ENCODE peak calls at places on chromosomes 13 and 19, in five cellular contexts. D is IMR-90, H is cardiac muscle cell, T is heart left ventricle, Q is nephron progenitor cell. U is an unnamed sample.

GRCh38 chr13:108948269-108948671 is 318.9 kb downstream of the MYO16 start:
- DNase-seq in D (no peak), H (no peak), T (no peak), Q (no peak), U (no peak)

GRCh38 chr13:98717256-98717655 is 35.2 kb downstream of the SLC15A1 start:
- DNase-seq in D (no peak), H (no peak), T (no peak), Q (no peak), U (no peak)

GRCh38 chr13:32211788-32212187 is 103.4 kb downstream of the ZAR1L start:
- DNase-seq in D (peak; percentile 95), H (peak; percentile 36), T (peak; percentile 31), Q (no peak), U (no peak)

GRCh38 chr13:27168870-27169525 is 2.6 kb downstream of the USP12 start:
- DNase-seq in D (peak; percentile 39), H (no peak), T (no peak), Q (no peak), U (no peak)

GRCh38 chr19:42185281-42185680 is 32.2 kb downstream of the DEDD2 start:
- DNase-seq in D (peak; percentile 28), H (no peak), T (no peak), Q (no peak), U (peak; percentile 28)

GRCh38 chr13:44734204-44734707 is 158.1 kb upstream of the TSC22D1 start:
- DNase-seq in D (peak; percentile 34), H (no peak), T (peak; percentile 62), Q (no peak), U (no peak)

GRCh38 chr13:107678075-107678689 is 537.2 kb downstream of the LIG4 start:
- DNase-seq in D (peak; percentile 53), H (peak; percentile 15), T (no peak), Q (no peak), U (no peak)

GRCh38 chr19:17862711-17863519 is 3.2 kb downstream of the RPL18A start:
- DNase-seq in D (no peak), H (no peak), T (no peak), Q (no peak), U (peak; percentile 63)

GRCh38 chr19:3783660-3784584 is 2.3 kb downstream of the MATK start:
- DNase-seq in D (no peak), H (no peak), T (no peak), Q (no peak), U (no peak)

GRCh38 chr13:95480131-95480545 is 72.4 kb upstream of the CLDN10 start:
- DNase-seq in D (no peak), H (no peak), T (no peak), Q (no peak), U (peak; percentile 65)

GRCh38 chr13:31015207-31015606 is 82.8 kb downstream of the TEX26 start:
- DNase-seq in D (peak; percentile 53), H (no peak), T (no peak), Q (no peak), U (no peak)

GRCh38 chr13:102295316-102296048 is 106.4 kb downstream of the FGF14 start:
- DNase-seq in D (peak; percentile 79), H (no peak), T (no peak), Q (no peak), U (no peak)

GRCh38 chr19:46739290-46739771 is 6.5 kb upstream of the FKRP start:
- DNase-seq in D (no peak), H (peak; percentile 70), T (peak; percentile 87), Q (no peak), U (no peak)

GRCh38 chr13:110528371-110528770 is 33.2 kb downstream of the RAB20 start:
- DNase-seq in D (peak; percentile 64), H (no peak), T (peak; percentile 11), Q (no peak), U (no peak)

GRCh38 chr13:24167666-24168391 is 7.3 kb downstream of the SPATA13 start:
- DNase-seq in D (no peak), H (no peak), T (no peak), Q (no peak), U (no peak)

GRCh38 chr13:37870895-37871550 is 1.5 kb upstream of the TRPC4 start:
- DNase-seq in D (peak; percentile 79), H (no peak), T (no peak), Q (no peak), U (no peak)

GRCh38 chr13:99822820-99823219 is 148.7 kb downstream of the ZIC5 start:
- DNase-seq in D (no peak), H (no peak), T (no peak), Q (no peak), U (no peak)
- TF ChIP-seq CTCF in D (no peak), H (no peak), T (no peak), Q (no peak), U (no peak)

GRCh38 chr19:5562280-5562679 is 5.5 kb downstream of the TINCR start:
- DNase-seq in D (no peak), H (no peak), T (no peak), Q (no peak), U (no peak)

GRCh38 chr19:5561559-5561958 is 6.2 kb downstream of the TINCR start:
- DNase-seq in D (no peak), H (no peak), T (no peak), Q (no peak), U (no peak)

GRCh38 chr19:5564930-5565329 is 2.8 kb downstream of the TINCR start:
- DNase-seq in D (no peak), H (no peak), T (no peak), Q (no peak), U (no peak)

GRCh38 chr19:5563941-5564612 is 3.7 kb downstream of the TINCR start:
- DNase-seq in D (peak; percentile 37), H (no peak), T (no peak), Q (no peak), U (no peak)

GRCh38 chr19:5563008-5563431 is 4.7 kb downstream of the TINCR start:
- DNase-seq in D (no peak), H (no peak), T (no peak), Q (no peak), U (no peak)
- TF ChIP-seq CTCF in D (no peak), H (peak; percentile 9), T (no peak), Q (no peak), U (no peak)

DNA sequence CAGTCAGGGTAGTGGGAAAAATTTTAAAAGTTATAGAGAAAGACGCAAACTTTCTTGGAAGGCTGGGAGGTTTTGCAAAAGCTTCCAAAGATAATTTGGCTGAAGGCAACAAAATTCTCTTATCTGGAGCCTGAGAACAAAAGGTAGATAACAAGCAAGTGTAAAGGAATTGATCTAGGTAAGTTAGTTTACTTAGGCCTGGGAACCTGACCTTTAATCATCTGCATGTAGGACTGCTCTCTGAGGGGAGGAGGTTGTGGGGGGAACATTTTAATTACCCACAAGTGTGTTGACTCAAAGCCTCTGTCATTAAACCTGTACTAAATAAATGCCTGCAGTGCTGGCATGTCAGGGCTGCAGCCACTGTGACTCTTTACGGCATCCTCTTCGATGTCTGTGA is 532.3 kb upstream of the SLITRK5 start:
- DNase-seq in D (no peak), H (no peak), T (no peak), Q (no peak), U (no peak)
- TF ChIP-seq CTCF in D (no peak), H (no peak), T (no peak), Q (no peak), U (no peak)

GRCh38 chr19:57637379-57637778 is 4.4 kb downstream of the ZNF211 start:
- DNase-seq in D (no peak), H (no peak), T (no peak), Q (no peak), U (no peak)

GRCh38 chr19:57633832-57634131 is 814 bp downstream of the ZNF211 start:
- DNase-seq in D (no peak), H (no peak), T (no peak), Q (no peak), U (no peak)

DNA sequence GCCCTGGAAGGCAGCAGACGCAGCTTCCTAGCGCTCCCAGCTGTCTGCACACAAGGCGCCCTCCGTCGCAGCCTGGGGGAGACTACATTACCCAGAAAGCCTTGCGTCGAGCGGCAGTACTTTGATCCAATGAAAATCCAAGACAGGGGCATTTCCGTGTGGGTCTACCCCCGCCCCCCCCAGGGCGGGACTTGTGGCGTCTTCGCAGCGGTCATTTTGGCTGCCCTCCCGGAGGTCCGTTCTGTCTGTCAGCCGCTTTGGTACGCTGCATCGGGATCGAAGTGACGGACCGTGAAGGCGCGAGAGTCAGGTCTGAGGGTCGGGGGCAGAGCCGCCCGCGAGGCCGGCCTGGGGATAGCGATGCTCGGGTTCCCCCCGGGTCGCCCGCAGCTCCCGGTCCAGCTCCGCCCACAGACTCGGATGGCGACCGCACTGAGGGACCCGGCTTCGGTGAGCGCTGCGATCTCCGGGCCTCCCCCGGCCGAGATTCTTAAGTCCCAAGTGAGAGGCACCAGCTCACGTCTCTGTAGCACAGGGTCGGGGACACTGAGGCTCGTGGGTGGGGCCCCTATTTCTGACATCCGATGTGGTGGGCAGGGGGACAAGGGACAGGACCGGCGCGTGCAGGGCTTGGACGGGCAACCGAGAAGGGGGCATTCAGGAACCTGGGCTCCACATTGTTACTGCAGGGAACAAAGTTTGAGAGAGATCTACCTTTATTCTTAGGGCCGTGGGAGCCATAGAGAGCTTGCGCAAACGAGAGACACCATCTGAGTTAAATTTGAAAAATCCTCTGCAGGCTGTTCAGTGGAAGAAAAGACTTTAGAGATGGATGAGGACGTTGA is at the start of gene ZNF211:
- DNase-seq in D (peak; percentile 93), H (peak; percentile 97), T (peak; percentile 94), Q (peak; percentile 92), U (peak; percentile 96)
- TF ChIP-seq CTCF in D (peak; percentile 2), H (no peak), T (no peak), Q (no peak), U (no peak)